ENCODE peak calls at places on chromosomes 2 and 18, in nine cellular contexts. One of them, this sample, is unnamed.

GRCh38 chr2:202009019-202009481 is 24.6 kb upstream of the FZD7 start:
- DNase-seq in mesenchymal stem cell: peak
- DNase-seq in adrenal gland: no peak
- DNase-seq in brain microvascular endothelial cell: no peak
- DNase-seq in CD8-positive, alpha-beta memory T cell: no peak
- DNase-seq in aorta: no peak
- DNase-seq in ovary: no peak
- DNase-seq in lung: no peak
- DNase-seq in kidney: peak
- DNase-seq in this sample: no peak

GRCh38 chr2:126657636-126658315 is 1.8 kb downstream of the GYPC start:
- DNase-seq in CD8-positive, alpha-beta memory T cell: peak
- DNase-seq in aorta: peak
- DNase-seq in kidney: peak
- DNase-seq in lung: peak
- DNase-seq in adrenal gland: peak
- DNase-seq in mesenchymal stem cell: peak
- DNase-seq in brain microvascular endothelial cell: peak
- DNase-seq in ovary: peak
- DNase-seq in this sample: peak

GRCh38 chr2:183995632-183996031 is 602.7 kb upstream of the ZNF804A start:
- DNase-seq in mesenchymal stem cell: peak
- DNase-seq in CD8-positive, alpha-beta memory T cell: no peak
- DNase-seq in aorta: no peak
- DNase-seq in adrenal gland: no peak
- DNase-seq in kidney: no peak
- DNase-seq in brain microvascular endothelial cell: peak
- DNase-seq in lung: no peak
- DNase-seq in ovary: no peak
- DNase-seq in this sample: no peak

GRCh38 chr2:168439536-168439935 is 16.5 kb upstream of the CERS6 start:
- DNase-seq in lung: no peak
- DNase-seq in ovary: no peak
- DNase-seq in adrenal gland: no peak
- DNase-seq in kidney: no peak
- DNase-seq in brain microvascular endothelial cell: no peak
- DNase-seq in aorta: no peak
- DNase-seq in mesenchymal stem cell: no peak
- DNase-seq in CD8-positive, alpha-beta memory T cell: no peak
- DNase-seq in this sample: no peak

GRCh38 chr2:110931648-110932047 is 189.1 kb upstream of the BCL2L11 start:
- DNase-seq in CD8-positive, alpha-beta memory T cell: no peak
- DNase-seq in kidney: no peak
- DNase-seq in aorta: no peak
- DNase-seq in adrenal gland: no peak
- DNase-seq in lung: no peak
- DNase-seq in mesenchymal stem cell: no peak
- DNase-seq in brain microvascular endothelial cell: no peak
- DNase-seq in ovary: no peak
- DNase-seq in this sample: no peak

GRCh38 chr2:94762600-94762999 is 108.6 kb upstream of the TEKT4 start:
- DNase-seq in adrenal gland: no peak
- DNase-seq in mesenchymal stem cell: no peak
- DNase-seq in brain microvascular endothelial cell: no peak
- DNase-seq in lung: no peak
- DNase-seq in ovary: no peak
- DNase-seq in aorta: no peak
- DNase-seq in kidney: no peak
- DNase-seq in CD8-positive, alpha-beta memory T cell: no peak
- DNase-seq in this sample: no peak

GRCh38 chr2:10993001-10993481 is 81.3 kb downstream of the KCNF1 start:
- DNase-seq in ovary: no peak
- DNase-seq in aorta: no peak
- DNase-seq in CD8-positive, alpha-beta memory T cell: no peak
- DNase-seq in brain microvascular endothelial cell: no peak
- DNase-seq in lung: no peak
- DNase-seq in mesenchymal stem cell: peak
- DNase-seq in kidney: no peak
- DNase-seq in adrenal gland: no peak
- DNase-seq in this sample: no peak

GRCh38 chr2:132991464-132992045 is 321.6 kb upstream of the LYPD1 start:
- DNase-seq in lung: no peak
- DNase-seq in mesenchymal stem cell: no peak
- DNase-seq in adrenal gland: no peak
- DNase-seq in kidney: no peak
- DNase-seq in CD8-positive, alpha-beta memory T cell: no peak
- DNase-seq in brain microvascular endothelial cell: no peak
- DNase-seq in aorta: no peak
- DNase-seq in ovary: no peak
- DNase-seq in this sample: no peak

GRCh38 chr18:12376034-12376717 is 851 bp downstream of the AFG3L2 start:
- DNase-seq in brain microvascular endothelial cell: peak
- DNase-seq in mesenchymal stem cell: peak
- DNase-seq in ovary: peak
- DNase-seq in adrenal gland: peak
- DNase-seq in CD8-positive, alpha-beta memory T cell: no peak
- DNase-seq in kidney: peak
- DNase-seq in aorta: peak
- DNase-seq in lung: no peak
- DNase-seq in this sample: peak

GRCh38 chr2:30235008-30235655 is 3.8 kb downstream of the LBH start:
- DNase-seq in lung: no peak
- DNase-seq in adrenal gland: no peak
- DNase-seq in kidney: no peak
- DNase-seq in CD8-positive, alpha-beta memory T cell: no peak
- DNase-seq in brain microvascular endothelial cell: peak
- DNase-seq in ovary: no peak
- DNase-seq in aorta: no peak
- DNase-seq in mesenchymal stem cell: no peak
- DNase-seq in this sample: no peak

GRCh38 chr2:100262555-100263320 is 59.6 kb downstream of the LONRF2 start:
- DNase-seq in mesenchymal stem cell: peak
- DNase-seq in kidney: no peak
- DNase-seq in brain microvascular endothelial cell: peak
- DNase-seq in ovary: peak
- DNase-seq in aorta: peak
- DNase-seq in adrenal gland: peak
- DNase-seq in CD8-positive, alpha-beta memory T cell: peak
- DNase-seq in lung: peak
- DNase-seq in this sample: peak

GRCh38 chr2:67649331-67650071 is 252.4 kb downstream of the ETAA1 start:
- DNase-seq in ovary: peak
- DNase-seq in lung: peak
- DNase-seq in brain microvascular endothelial cell: no peak
- DNase-seq in mesenchymal stem cell: peak
- DNase-seq in kidney: peak
- DNase-seq in adrenal gland: peak
- DNase-seq in CD8-positive, alpha-beta memory T cell: no peak
- DNase-seq in aorta: no peak
- DNase-seq in this sample: peak

GRCh38 chr2:160293401-160293911 is 93.4 kb upstream of the ITGB6 start:
- DNase-seq in mesenchymal stem cell: peak
- DNase-seq in ovary: no peak
- DNase-seq in kidney: peak
- DNase-seq in adrenal gland: no peak
- DNase-seq in brain microvascular endothelial cell: peak
- DNase-seq in CD8-positive, alpha-beta memory T cell: no peak
- DNase-seq in aorta: peak
- DNase-seq in lung: no peak
- DNase-seq in this sample: no peak

GRCh38 chr2:105517814-105518705 is 119.2 kb upstream of the FHL2 start:
- DNase-seq in CD8-positive, alpha-beta memory T cell: no peak
- DNase-seq in lung: no peak
- DNase-seq in aorta: peak
- DNase-seq in ovary: peak
- DNase-seq in adrenal gland: peak
- DNase-seq in brain microvascular endothelial cell: peak
- DNase-seq in kidney: peak
- DNase-seq in mesenchymal stem cell: peak
- DNase-seq in this sample: peak

GRCh38 chr2:106098081-106098480 is 96.0 kb downstream of the UXS1 start:
- DNase-seq in CD8-positive, alpha-beta memory T cell: no peak
- DNase-seq in brain microvascular endothelial cell: no peak
- DNase-seq in mesenchymal stem cell: no peak
- DNase-seq in ovary: no peak
- DNase-seq in lung: peak
- DNase-seq in adrenal gland: no peak
- DNase-seq in kidney: no peak
- DNase-seq in aorta: no peak
- DNase-seq in this sample: no peak

GRCh38 chr2:14634223-14634884 is 1.8 kb downstream of the LRATD1 start:
- DNase-seq in aorta: peak
- DNase-seq in mesenchymal stem cell: peak
- DNase-seq in lung: peak
- DNase-seq in ovary: peak
- DNase-seq in CD8-positive, alpha-beta memory T cell: no peak
- DNase-seq in brain microvascular endothelial cell: peak
- DNase-seq in adrenal gland: peak
- DNase-seq in kidney: peak
- DNase-seq in this sample: peak

DNA sequence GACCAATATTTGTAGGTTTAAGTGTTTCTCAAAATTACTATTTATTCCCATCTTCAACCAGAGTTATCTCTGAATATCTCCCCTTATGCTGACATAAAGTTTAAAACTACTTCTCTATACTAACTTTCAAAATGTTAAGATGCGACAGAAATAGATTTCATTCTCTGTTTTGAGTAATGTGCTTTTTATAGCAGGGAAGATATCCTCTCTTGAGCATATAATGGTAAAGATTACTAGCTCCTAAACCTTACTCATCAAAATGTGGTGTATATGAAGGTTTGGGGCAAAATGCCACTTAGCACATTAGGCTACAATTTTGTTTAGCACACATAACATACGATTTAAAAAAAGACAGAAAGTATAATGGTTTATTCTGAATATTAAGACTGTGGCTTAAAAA is 54.4 kb downstream of the CWC22 start:
- DNase-seq in mesenchymal stem cell: no peak
- DNase-seq in kidney: no peak
- DNase-seq in adrenal gland: no peak
- DNase-seq in CD8-positive, alpha-beta memory T cell: no peak
- DNase-seq in brain microvascular endothelial cell: no peak
- DNase-seq in aorta: no peak
- DNase-seq in ovary: no peak
- DNase-seq in lung: no peak
- DNase-seq in this sample: no peak
- H3K27ac ChIP-seq in mesenchymal stem cell: no peak
- H3K27ac ChIP-seq in kidney: no peak
- H3K27ac ChIP-seq in adrenal gland: no peak
- H3K27ac ChIP-seq in CD8-positive, alpha-beta memory T cell: no peak
- H3K27ac ChIP-seq in brain microvascular endothelial cell: no peak
- H3K27ac ChIP-seq in aorta: no peak
- H3K27ac ChIP-seq in ovary: no peak
- H3K27ac ChIP-seq in lung: no peak
- H3K27ac ChIP-seq in this sample: no peak

DNA sequence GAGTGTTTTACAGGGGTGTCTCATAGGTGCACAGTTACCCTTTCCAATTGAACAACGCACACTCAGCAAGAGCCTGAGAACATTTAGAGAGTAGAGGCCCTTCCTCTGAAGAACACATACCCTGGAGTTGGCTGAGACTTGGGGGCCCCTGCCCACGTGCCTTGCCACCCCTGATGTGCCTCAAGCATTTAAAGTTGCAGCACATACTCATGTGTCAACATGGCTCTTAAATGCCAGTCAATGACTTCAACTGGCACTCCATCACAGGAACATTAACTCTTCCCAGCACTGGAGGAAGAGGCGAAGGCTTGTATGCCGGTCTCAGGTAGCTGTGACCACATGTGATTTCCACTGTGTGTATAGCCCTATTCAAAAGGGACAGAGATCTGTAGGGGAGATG is 57.4 kb downstream of the SPRED2 start:
- DNase-seq in lung: no peak
- DNase-seq in aorta: no peak
- DNase-seq in adrenal gland: no peak
- DNase-seq in brain microvascular endothelial cell: no peak
- DNase-seq in CD8-positive, alpha-beta memory T cell: no peak
- DNase-seq in mesenchymal stem cell: no peak
- DNase-seq in kidney: no peak
- DNase-seq in ovary: no peak
- DNase-seq in this sample: no peak
- H3K27ac ChIP-seq in lung: no peak
- H3K27ac ChIP-seq in aorta: no peak
- H3K27ac ChIP-seq in adrenal gland: no peak
- H3K27ac ChIP-seq in brain microvascular endothelial cell: no peak
- H3K27ac ChIP-seq in CD8-positive, alpha-beta memory T cell: no peak
- H3K27ac ChIP-seq in mesenchymal stem cell: no peak
- H3K27ac ChIP-seq in kidney: no peak
- H3K27ac ChIP-seq in ovary: no peak
- H3K27ac ChIP-seq in this sample: no peak

GRCh38 chr2:187878096-187878495 is 323.9 kb upstream of the TFPI start:
- DNase-seq in ovary: no peak
- DNase-seq in lung: no peak
- DNase-seq in aorta: no peak
- DNase-seq in mesenchymal stem cell: no peak
- DNase-seq in brain microvascular endothelial cell: no peak
- DNase-seq in kidney: no peak
- DNase-seq in adrenal gland: no peak
- DNase-seq in CD8-positive, alpha-beta memory T cell: no peak
- DNase-seq in this sample: no peak

GRCh38 chr2:187879491-187879890 is 325.3 kb upstream of the TFPI start:
- DNase-seq in ovary: no peak
- DNase-seq in brain microvascular endothelial cell: no peak
- DNase-seq in lung: no peak
- DNase-seq in kidney: no peak
- DNase-seq in adrenal gland: no peak
- DNase-seq in CD8-positive, alpha-beta memory T cell: no peak
- DNase-seq in aorta: no peak
- DNase-seq in mesenchymal stem cell: no peak
- DNase-seq in this sample: no peak

GRCh38 chr2:187884003-187884402 is 329.8 kb upstream of the TFPI start:
- DNase-seq in CD8-positive, alpha-beta memory T cell: no peak
- DNase-seq in aorta: no peak
- DNase-seq in lung: no peak
- DNase-seq in brain microvascular endothelial cell: no peak
- DNase-seq in mesenchymal stem cell: no peak
- DNase-seq in adrenal gland: no peak
- DNase-seq in kidney: no peak
- DNase-seq in ovary: no peak
- DNase-seq in this sample: no peak
- H3K27ac ChIP-seq in CD8-positive, alpha-beta memory T cell: no peak
- H3K27ac ChIP-seq in aorta: no peak
- H3K27ac ChIP-seq in lung: no peak
- H3K27ac ChIP-seq in brain microvascular endothelial cell: no peak
- H3K27ac ChIP-seq in mesenchymal stem cell: no peak
- H3K27ac ChIP-seq in adrenal gland: no peak
- H3K27ac ChIP-seq in kidney: no peak
- H3K27ac ChIP-seq in ovary: no peak
- H3K27ac ChIP-seq in this sample: no peak

GRCh38 chr2:197256021-197256420 is 54.6 kb downstream of the ANKRD44 start:
- DNase-seq in kidney: no peak
- DNase-seq in CD8-positive, alpha-beta memory T cell: no peak
- DNase-seq in brain microvascular endothelial cell: no peak
- DNase-seq in ovary: no peak
- DNase-seq in mesenchymal stem cell: no peak
- DNase-seq in lung: no peak
- DNase-seq in adrenal gland: no peak
- DNase-seq in aorta: no peak
- DNase-seq in this sample: no peak
- H3K27ac ChIP-seq in kidney: no peak
- H3K27ac ChIP-seq in CD8-positive, alpha-beta memory T cell: peak
- H3K27ac ChIP-seq in brain microvascular endothelial cell: no peak
- H3K27ac ChIP-seq in ovary: no peak
- H3K27ac ChIP-seq in mesenchymal stem cell: no peak
- H3K27ac ChIP-seq in lung: no peak
- H3K27ac ChIP-seq in adrenal gland: no peak
- H3K27ac ChIP-seq in aorta: no peak
- H3K27ac ChIP-seq in this sample: no peak